ENCODE peak calls at places on chromosomes 5 and 9, in five cellular contexts. K is astrocyte of the hippocampus; X is NCI-H2227 treated with DMSO at 0.1 percent for 48 hours; W is stimulated activated CD8-positive, alpha-beta memory T cell treated with anti-CD3 and anti-CD28 coated beads, Interleukin-4, amount 100 ng/mL, for 24 hours; S is astrocyte of the spinal cord. J is an unnamed sample.

GRCh38 chr5:155532621-155533314 is 519.2 kb downstream of the KIF4B start:
- DNase-seq in K (no peak), X (no peak), W (no peak), S (peak; percentile 2), J (no peak)

GRCh38 chr9:4177970-4178758 is 121.7 kb downstream of the GLIS3 start:
- DNase-seq in K (no peak), X (no peak), W (no peak), S (no peak), J (no peak)

GRCh38 chr5:74241751-74242140 is 398.8 kb downstream of the ENC1 start:
- DNase-seq in K (peak; percentile 69), X (no peak), W (no peak), S (no peak), J (no peak)

GRCh38 chr5:158911693-158912363 is 187.9 kb downstream of the EBF1 start:
- DNase-seq in K (no peak), X (no peak), W (no peak), S (no peak), J (no peak)

GRCh38 chr5:41286165-41286564 is 72.8 kb upstream of the C6 start:
- DNase-seq in K (no peak), X (no peak), W (no peak), S (no peak), J (no peak)

GRCh38 chr5:147509710-147510651 is at the start of gene DPYSL3:
- DNase-seq in K (peak; percentile 94), X (peak; percentile 43), W (no peak), S (peak; percentile 84), J (peak; percentile 4)

GRCh38 chr9:99419099-99419498 is 197.0 kb downstream of the SEC61B start:
- DNase-seq in K (no peak), X (no peak), W (no peak), S (no peak), J (no peak)

GRCh38 chr9:7653262-7653661 is 146.3 kb downstream of the DMAC1 start:
- DNase-seq in K (no peak), X (peak; percentile 46), W (no peak), S (no peak), J (no peak)

GRCh38 chr9:116589392-116590354 is 97.4 kb upstream of the TRIM32 start:
- DNase-seq in K (no peak), X (no peak), W (no peak), S (peak; percentile 38), J (no peak)